ENCODE peak calls at places on chromosomes 13 and 19, in six cellular contexts. W, P, H, M, G and B are unnamed samples.

GRCh38 chr13:28137556-28137955 is 789 bp upstream of the PAN3 start:
- DNase-seq in G (no peak), W (no peak), H (no peak), M (peak; percentile 45), P (no peak), B (no peak)

GRCh38 chr19:13164370-13165090 is 14.3 kb downstream of the IER2 start:
- DNase-seq in W (no peak), G (no peak), M (peak; percentile 61), H (peak; percentile 48), P (no peak), B (peak; percentile 64)

GRCh38 chr19:11699931-11700794 is 38.6 kb downstream of the ZNF823 start:
- DNase-seq in W (no peak), G (no peak), P (no peak), M (no peak), H (no peak), B (no peak)

GRCh38 chr13:31042501-31043165 is 110.2 kb downstream of the TEX26 start:
- DNase-seq in H (no peak), W (no peak), M (no peak), P (no peak), G (no peak), B (peak; percentile 74)

GRCh38 chr19:55113570-55114039 is 3.8 kb downstream of the PPP1R12C start:
- DNase-seq in G (no peak), H (peak; percentile 99), M (peak; percentile 1), P (no peak), W (no peak), B (no peak)

GRCh38 chr13:107457686-107458085 is 757.6 kb downstream of the LIG4 start:
- DNase-seq in G (no peak), M (no peak), P (no peak), H (no peak), W (no peak), B (no peak)

GRCh38 chr19:45764947-45765346 is 4.1 kb downstream of the SIX5 start:
- DNase-seq in M (no peak), P (no peak), G (no peak), H (no peak), W (no peak), B (no peak)

GRCh38 chr19:10104665-10105221 is 1.4 kb upstream of the PPAN start:
- DNase-seq in H (no peak), G (no peak), M (no peak), P (peak; percentile 62), W (no peak), B (no peak)

GRCh38 chr19:13117176-13117771 is 734 bp upstream of the TRMT1 start:
- DNase-seq in P (no peak), H (no peak), G (no peak), M (no peak), W (no peak), B (no peak)

GRCh38 chr19:4742717-4743646 is 19.3 kb upstream of the DPP9 start:
- DNase-seq in M (no peak), H (no peak), P (no peak), G (no peak), W (no peak), B (no peak)

GRCh38 chr13:106595623-106596022 is 27.7 kb upstream of the ARGLU1 start:
- DNase-seq in M (no peak), H (no peak), W (no peak), P (no peak), G (no peak), B (no peak)

GRCh38 chr19:45824041-45824471 is 8.9 kb upstream of the RSPH6A start:
- DNase-seq in M (no peak), G (peak; percentile 86), H (peak; percentile 21), W (no peak), P (no peak), B (no peak)

GRCh38 chr19:38805180-38805579 is 7.6 kb downstream of the LGALS4 start:
- DNase-seq in P (no peak), M (no peak), G (no peak), H (no peak), W (no peak), B (no peak)

GRCh38 chr13:110300090-110300815 is 6.7 kb downstream of the COL4A1 start:
- DNase-seq in P (no peak), G (no peak), W (no peak), H (no peak), M (no peak), B (no peak)

GRCh38 chr13:110393761-110394160 is 86.7 kb downstream of the COL4A2 start:
- DNase-seq in W (no peak), H (no peak), P (no peak), M (no peak), G (no peak), B (no peak)

GRCh38 chr13:50713849-50714248 is 129.6 kb downstream of the DLEU7 start:
- DNase-seq in H (no peak), P (no peak), M (no peak), G (no peak), W (no peak), B (no peak)

GRCh38 chr19:853014-853553 is 981 bp downstream of the ELANE start:
- DNase-seq in G (no peak), M (no peak), P (no peak), W (no peak), H (no peak), B (no peak)

GRCh38 chr13:83880275-83881027 is 1.8 kb downstream of the SLITRK1 start:
- DNase-seq in G (peak; percentile 44), M (no peak), P (no peak), W (no peak), H (no peak), B (no peak)